ENCODE peak calls at places on chromosome 1, in six cellular contexts. One of them, this sample, is unnamed. For H3K4me1, the result is how much of the 10 kb centered on the place peaks cover.

GRCh38 chr1:199550384-199551067 is 477.0 kb upstream of the NR5A2 start:
- DNase-seq in transverse colon: no peak
- DNase-seq in CD8-positive, alpha-beta T cell: no peak
- DNase-seq in hepatocyte: peak
- DNase-seq in ovary: no peak
- DNase-seq in esophagus muscularis mucosa: no peak
- DNase-seq in this sample: no peak

GRCh38 chr1:57966751-57967406 is 543.0 kb upstream of the DAB1 start:
- DNase-seq in transverse colon: no peak
- DNase-seq in CD8-positive, alpha-beta T cell: no peak
- DNase-seq in hepatocyte: peak
- DNase-seq in ovary: no peak
- DNase-seq in esophagus muscularis mucosa: no peak
- DNase-seq in this sample: no peak

GRCh38 chr1:66951513-66951912 is 26.7 kb downstream of the MIER1 start:
- DNase-seq in transverse colon: no peak
- DNase-seq in CD8-positive, alpha-beta T cell: no peak
- DNase-seq in hepatocyte: no peak
- DNase-seq in ovary: no peak
- DNase-seq in esophagus muscularis mucosa: no peak
- DNase-seq in this sample: no peak

GRCh38 chr1:221865808-221866207 is 123.9 kb upstream of the DUSP10 start:
- DNase-seq in transverse colon: no peak
- DNase-seq in CD8-positive, alpha-beta T cell: no peak
- DNase-seq in hepatocyte: no peak
- DNase-seq in ovary: no peak
- DNase-seq in esophagus muscularis mucosa: no peak
- DNase-seq in this sample: no peak

GRCh38 chr1:10867138-10867721 is 70.8 kb upstream of the CASZ1 start:
- DNase-seq in transverse colon: peak
- DNase-seq in CD8-positive, alpha-beta T cell: peak
- DNase-seq in hepatocyte: peak
- DNase-seq in ovary: peak
- DNase-seq in esophagus muscularis mucosa: no peak
- DNase-seq in this sample: peak

GRCh38 chr1:236009193-236009592 is 55.7 kb downstream of the NID1 start:
- DNase-seq in transverse colon: no peak
- DNase-seq in CD8-positive, alpha-beta T cell: no peak
- DNase-seq in hepatocyte: no peak
- DNase-seq in ovary: no peak
- DNase-seq in esophagus muscularis mucosa: no peak
- DNase-seq in this sample: no peak

GRCh38 chr1:218447010-218447689 is 102.0 kb downstream of the TGFB2 start:
- DNase-seq in transverse colon: no peak
- DNase-seq in CD8-positive, alpha-beta T cell: no peak
- DNase-seq in hepatocyte: no peak
- DNase-seq in ovary: no peak
- DNase-seq in esophagus muscularis mucosa: no peak
- DNase-seq in this sample: no peak

GRCh38 chr1:158185770-158186705 is 5.3 kb downstream of the CD1D start:
- DNase-seq in transverse colon: no peak
- DNase-seq in CD8-positive, alpha-beta T cell: no peak
- DNase-seq in hepatocyte: no peak
- DNase-seq in ovary: no peak
- DNase-seq in esophagus muscularis mucosa: no peak
- DNase-seq in this sample: no peak

GRCh38 chr1:40049745-40050144 is 9.2 kb downstream of the CAP1 start:
- DNase-seq in transverse colon: no peak
- DNase-seq in CD8-positive, alpha-beta T cell: no peak
- DNase-seq in hepatocyte: no peak
- DNase-seq in ovary: no peak
- DNase-seq in esophagus muscularis mucosa: no peak
- DNase-seq in this sample: no peak

GRCh38 chr1:110708968-110709367 is 34.2 kb upstream of the KCNA3 start:
- DNase-seq in transverse colon: no peak
- DNase-seq in CD8-positive, alpha-beta T cell: no peak
- DNase-seq in hepatocyte: no peak
- DNase-seq in ovary: no peak
- DNase-seq in esophagus muscularis mucosa: no peak
- DNase-seq in this sample: no peak

GRCh38 chr1:2212167-2212541 is 16.0 kb upstream of the SKI start:
- DNase-seq in transverse colon: peak
- DNase-seq in CD8-positive, alpha-beta T cell: no peak
- DNase-seq in hepatocyte: no peak
- DNase-seq in ovary: no peak
- DNase-seq in esophagus muscularis mucosa: no peak
- DNase-seq in this sample: no peak

GRCh38 chr1:96400074-96400473 is 321.5 kb upstream of the PTBP2 start:
- DNase-seq in transverse colon: no peak
- DNase-seq in CD8-positive, alpha-beta T cell: no peak
- DNase-seq in hepatocyte: no peak
- DNase-seq in ovary: no peak
- DNase-seq in esophagus muscularis mucosa: no peak
- DNase-seq in this sample: no peak

GRCh38 chr1:12669529-12670068 is 25.7 kb downstream of the AADACL4 start:
- DNase-seq in transverse colon: no peak
- DNase-seq in CD8-positive, alpha-beta T cell: no peak
- DNase-seq in hepatocyte: no peak
- DNase-seq in ovary: no peak
- DNase-seq in esophagus muscularis mucosa: no peak
- DNase-seq in this sample: no peak

GRCh38 chr1:101239095-101240040 is 2.5 kb downstream of the S1PR1 start:
- DNase-seq in transverse colon: no peak
- DNase-seq in CD8-positive, alpha-beta T cell: no peak
- DNase-seq in hepatocyte: no peak
- DNase-seq in ovary: no peak
- DNase-seq in esophagus muscularis mucosa: no peak
- DNase-seq in this sample: no peak

GRCh38 chr1:161199506-161200119 is 759 bp upstream of the ADAMTS4 start:
- DNase-seq in transverse colon: no peak
- DNase-seq in CD8-positive, alpha-beta T cell: no peak
- DNase-seq in hepatocyte: no peak
- DNase-seq in ovary: peak
- DNase-seq in esophagus muscularis mucosa: no peak
- DNase-seq in this sample: no peak

GRCh38 chr1:42168397-42168682 is 3.8 kb upstream of the GUCA2A start:
- DNase-seq in transverse colon: peak
- DNase-seq in CD8-positive, alpha-beta T cell: no peak
- DNase-seq in hepatocyte: no peak
- DNase-seq in ovary: no peak
- DNase-seq in esophagus muscularis mucosa: no peak
- DNase-seq in this sample: no peak

GRCh38 chr1:42170779-42171621 is 6.5 kb upstream of the GUCA2A start:
- DNase-seq in transverse colon: peak
- DNase-seq in CD8-positive, alpha-beta T cell: no peak
- DNase-seq in hepatocyte: no peak
- DNase-seq in ovary: no peak
- DNase-seq in esophagus muscularis mucosa: peak
- DNase-seq in this sample: peak

GRCh38 chr1:42171679-42172266 is 7.2 kb upstream of the GUCA2A start:
- DNase-seq in transverse colon: no peak
- DNase-seq in CD8-positive, alpha-beta T cell: no peak
- DNase-seq in hepatocyte: no peak
- DNase-seq in ovary: no peak
- DNase-seq in esophagus muscularis mucosa: no peak
- DNase-seq in this sample: peak

GRCh38 chr1:42167611-42168396 is 3.3 kb upstream of the GUCA2A start:
- DNase-seq in transverse colon: peak
- DNase-seq in CD8-positive, alpha-beta T cell: no peak
- DNase-seq in hepatocyte: no peak
- DNase-seq in ovary: no peak
- DNase-seq in esophagus muscularis mucosa: no peak
- DNase-seq in this sample: peak

DNA sequence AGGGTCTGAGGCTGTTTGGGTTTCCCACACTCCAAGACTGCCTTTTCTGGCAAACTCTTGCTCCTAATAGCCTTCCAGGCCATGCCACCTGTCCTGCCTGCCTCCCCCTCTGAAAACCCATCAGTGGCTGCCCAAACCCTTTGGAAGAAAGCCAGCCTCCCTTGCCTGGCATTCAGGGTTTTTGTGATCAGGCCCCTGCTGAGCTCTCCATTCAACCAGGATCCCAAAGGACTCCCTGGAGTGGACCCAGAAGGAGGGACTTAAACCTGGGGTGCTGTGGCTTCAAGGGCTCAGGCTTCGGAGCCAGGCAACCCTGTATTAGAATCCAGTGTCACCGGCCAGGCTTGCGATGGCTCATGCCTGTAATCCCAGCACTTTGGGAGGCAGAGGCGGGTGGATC is 4.3 kb upstream of the GUCA2A start:
- DNase-seq in transverse colon: peak
- DNase-seq in CD8-positive, alpha-beta T cell: no peak
- DNase-seq in hepatocyte: no peak
- DNase-seq in ovary: no peak
- DNase-seq in esophagus muscularis mucosa: no peak
- DNase-seq in this sample: peak
- H3K4me1 ChIP-seq in transverse colon: under half
- H3K4me1 ChIP-seq in CD8-positive, alpha-beta T cell: under half
- H3K4me1 ChIP-seq in hepatocyte: under half
- H3K4me1 ChIP-seq in ovary: under half
- H3K4me1 ChIP-seq in esophagus muscularis mucosa: under half
- H3K4me1 ChIP-seq in this sample: under half

GRCh38 chr1:154992721-154993571 is 440 bp upstream of the LENEP start:
- DNase-seq in transverse colon: no peak
- DNase-seq in CD8-positive, alpha-beta T cell: no peak
- DNase-seq in hepatocyte: no peak
- DNase-seq in ovary: no peak
- DNase-seq in esophagus muscularis mucosa: no peak
- DNase-seq in this sample: peak
- TF ChIP-seq CTCF in transverse colon: no peak
- TF ChIP-seq CTCF in CD8-positive, alpha-beta T cell: no peak
- TF ChIP-seq CTCF in hepatocyte: no peak
- TF ChIP-seq CTCF in ovary: no peak
- TF ChIP-seq CTCF in esophagus muscularis mucosa: no peak
- TF ChIP-seq CTCF in this sample: no peak

DNA sequence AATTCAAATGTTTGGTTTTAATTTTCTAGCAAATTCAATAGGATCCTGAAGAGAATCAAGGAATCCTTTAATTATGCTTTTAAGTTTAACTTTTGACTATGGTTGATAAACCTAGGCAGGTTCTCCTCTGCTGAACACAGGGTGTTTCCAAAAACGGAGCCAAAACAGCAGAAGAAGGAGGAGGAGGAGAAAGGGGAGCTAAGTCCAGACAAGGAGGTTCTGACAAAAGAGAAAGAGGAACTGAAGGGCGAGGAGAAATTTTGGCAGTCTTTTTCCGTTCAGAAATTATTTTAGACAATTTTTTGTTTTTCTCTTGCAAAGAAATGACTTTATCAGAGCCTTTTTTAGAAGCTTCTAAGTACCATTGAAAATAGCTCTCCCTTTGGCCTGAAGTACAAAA is 33.2 kb upstream of the FNBP1L start:
- DNase-seq in transverse colon: no peak
- DNase-seq in CD8-positive, alpha-beta T cell: no peak
- DNase-seq in hepatocyte: no peak
- DNase-seq in ovary: no peak
- DNase-seq in esophagus muscularis mucosa: no peak
- DNase-seq in this sample: no peak
- H3K4me3 ChIP-seq in transverse colon: no peak
- H3K4me3 ChIP-seq in CD8-positive, alpha-beta T cell: no peak
- H3K4me3 ChIP-seq in hepatocyte: no peak
- H3K4me3 ChIP-seq in ovary: no peak
- H3K4me3 ChIP-seq in esophagus muscularis mucosa: peak
- H3K4me3 ChIP-seq in this sample: peak

DNA sequence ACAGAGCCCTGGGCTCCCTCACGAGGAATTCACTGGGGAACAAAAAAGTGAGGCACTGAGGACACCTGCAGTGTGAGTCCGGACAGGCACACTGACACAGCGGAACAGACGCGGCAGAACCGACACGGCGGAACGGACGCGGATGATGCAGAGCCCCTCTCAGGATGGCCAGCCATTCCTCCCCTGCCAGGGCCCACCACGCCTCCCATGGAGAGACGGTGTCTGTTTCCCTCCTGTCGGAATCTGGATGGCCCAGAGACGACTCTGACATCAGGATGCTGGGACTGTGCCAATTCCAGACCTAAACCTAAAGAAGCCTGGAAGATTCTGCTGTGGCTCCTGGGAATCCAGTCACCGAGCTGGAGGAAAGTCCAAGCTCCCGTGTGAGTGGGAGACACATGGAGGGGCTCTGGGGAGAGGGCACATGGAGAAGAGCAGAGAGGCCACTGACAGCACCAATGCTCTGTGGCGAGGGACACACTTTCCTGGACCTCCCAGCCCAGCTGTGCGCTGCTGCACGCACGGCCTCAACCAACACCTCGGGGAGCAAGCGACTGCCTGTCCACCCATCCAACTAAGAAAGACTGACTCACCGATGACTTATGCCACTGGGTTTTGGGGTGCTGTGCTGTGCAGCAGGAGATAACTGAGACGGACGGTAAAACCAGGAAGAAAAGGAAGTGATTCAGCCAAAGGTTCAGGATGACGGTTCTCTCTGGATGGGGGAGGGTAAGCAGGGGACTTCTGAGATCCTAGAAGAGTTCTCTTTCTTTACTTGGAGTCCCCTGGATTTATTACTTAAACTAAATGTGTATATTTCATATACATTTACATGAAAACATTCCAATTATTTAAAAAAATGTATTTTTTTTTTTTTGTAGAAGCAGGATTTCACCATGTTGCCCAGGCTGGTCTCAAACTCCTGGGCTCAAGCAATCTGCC is 23.3 kb downstream of the ZBTB17 start:
- DNase-seq in transverse colon: no peak
- DNase-seq in CD8-positive, alpha-beta T cell: no peak
- DNase-seq in hepatocyte: peak
- DNase-seq in ovary: peak
- DNase-seq in esophagus muscularis mucosa: no peak
- DNase-seq in this sample: no peak
- H3K4me1 ChIP-seq in transverse colon: under half
- H3K4me1 ChIP-seq in CD8-positive, alpha-beta T cell: half or more
- H3K4me1 ChIP-seq in hepatocyte: under half
- H3K4me1 ChIP-seq in ovary: under half
- H3K4me1 ChIP-seq in esophagus muscularis mucosa: half or more
- H3K4me1 ChIP-seq in this sample: half or more

GRCh38 chr1:14778882-14779594 is 180.6 kb downstream of the KAZN start:
- DNase-seq in transverse colon: peak
- DNase-seq in CD8-positive, alpha-beta T cell: no peak
- DNase-seq in hepatocyte: peak
- DNase-seq in ovary: no peak
- DNase-seq in esophagus muscularis mucosa: no peak
- DNase-seq in this sample: peak
- TF ChIP-seq CTCF in transverse colon: peak
- TF ChIP-seq CTCF in CD8-positive, alpha-beta T cell: peak
- TF ChIP-seq CTCF in hepatocyte: peak
- TF ChIP-seq CTCF in ovary: no peak
- TF ChIP-seq CTCF in esophagus muscularis mucosa: peak
- TF ChIP-seq CTCF in this sample: peak

GRCh38 chr1:234326493-234327366 is 46.5 kb upstream of the COA6 start:
- DNase-seq in transverse colon: peak
- DNase-seq in CD8-positive, alpha-beta T cell: peak
- DNase-seq in hepatocyte: peak
- DNase-seq in ovary: no peak
- DNase-seq in esophagus muscularis mucosa: peak
- DNase-seq in this sample: peak
- H3K4me3 ChIP-seq in transverse colon: no peak
- H3K4me3 ChIP-seq in CD8-positive, alpha-beta T cell: peak
- H3K4me3 ChIP-seq in hepatocyte: no peak
- H3K4me3 ChIP-seq in ovary: no peak
- H3K4me3 ChIP-seq in esophagus muscularis mucosa: peak
- H3K4me3 ChIP-seq in this sample: peak

This sample was measured in upper lobe of right lung.